ENCODE peak calls at places on chromosome 1, in five cellular contexts. X is GM06990, K is endothelial cell, D is neural crest cell, L is HFF-Myc. J is an unnamed sample.

GRCh38 chr1:198775606-198776005 is 136.8 kb downstream of the PTPRC start:
- DNase-seq in X (no peak), K (no peak), D (no peak), L (no peak), J (no peak)

GRCh38 chr1:17914142-17914541 is 159.0 kb downstream of the ACTL8 start:
- DNase-seq in X (no peak), K (no peak), D (no peak), L (no peak), J (no peak)

GRCh38 chr1:171195781-171196180 is 10.7 kb downstream of the FMO2 start:
- DNase-seq in X (no peak), K (no peak), D (no peak), L (no peak), J (no peak)

GRCh38 chr1:230403442-230403841 is 22.7 kb downstream of the PGBD5 start:
- DNase-seq in X (no peak), K (no peak), D (no peak), L (no peak), J (no peak)

GRCh38 chr1:147389532-147390184 is 147.2 kb downstream of the CHD1L start:
- DNase-seq in X (peak), K (peak), D (peak), L (peak), J (peak)

GRCh38 chr1:115134850-115135484 is 45.7 kb upstream of the TSPAN2 start:
- DNase-seq in X (no peak), K (no peak), D (no peak), L (peak), J (no peak)

GRCh38 chr1:230868736-230869385 is 540 bp upstream of the C1orf198 start:
- DNase-seq in X (peak), K (no peak), D (peak), L (no peak), J (no peak)

GRCh38 chr1:178241057-178241456 is 147.2 kb downstream of the RASAL2 start:
- DNase-seq in X (no peak), K (no peak), D (no peak), L (no peak), J (no peak)

GRCh38 chr1:41313661-41314131 is 47.5 kb upstream of the FOXO6 start:
- DNase-seq in X (no peak), K (peak), D (no peak), L (no peak), J (peak)

GRCh38 chr1:14778882-14779594 is 180.6 kb downstream of the KAZN start:
- DNase-seq in X (no peak), K (peak), D (peak), L (no peak), J (peak)

GRCh38 chr1:232648316-232648715 is 18.4 kb upstream of the SIPA1L2 start:
- DNase-seq in X (no peak), K (no peak), D (no peak), L (no peak), J (no peak)

GRCh38 chr1:232641507-232641906 is 11.6 kb upstream of the SIPA1L2 start:
- DNase-seq in X (no peak), K (no peak), D (no peak), L (no peak), J (no peak)

GRCh38 chr1:232644209-232644608 is 14.3 kb upstream of the SIPA1L2 start:
- DNase-seq in X (no peak), K (no peak), D (no peak), L (no peak), J (no peak)

DNA sequence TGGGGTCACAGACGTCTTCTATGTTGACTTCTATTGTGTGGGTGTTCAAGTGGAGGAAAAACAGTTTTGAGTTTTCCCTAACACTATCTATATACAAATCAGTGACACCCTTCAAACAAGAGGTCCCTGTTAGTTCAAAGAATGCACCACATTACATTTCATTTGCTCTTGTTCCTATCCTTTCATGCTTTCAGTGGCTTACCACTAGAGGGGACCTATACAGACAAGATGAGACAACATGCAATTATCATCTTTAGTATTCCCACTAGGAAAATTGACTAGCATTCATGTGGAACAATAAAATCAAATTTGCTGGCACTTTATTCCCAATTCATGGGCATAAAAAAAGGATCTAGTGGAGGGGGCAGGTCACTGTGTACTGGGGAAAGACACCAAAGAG is 13.3 kb upstream of the SIPA1L2 start:
- DNase-seq in X (no peak), K (no peak), D (no peak), L (no peak), J (no peak)
- TF ChIP-seq CTCF in X (no peak), K (no peak), D (no peak), L (no peak), J (peak)

DNA sequence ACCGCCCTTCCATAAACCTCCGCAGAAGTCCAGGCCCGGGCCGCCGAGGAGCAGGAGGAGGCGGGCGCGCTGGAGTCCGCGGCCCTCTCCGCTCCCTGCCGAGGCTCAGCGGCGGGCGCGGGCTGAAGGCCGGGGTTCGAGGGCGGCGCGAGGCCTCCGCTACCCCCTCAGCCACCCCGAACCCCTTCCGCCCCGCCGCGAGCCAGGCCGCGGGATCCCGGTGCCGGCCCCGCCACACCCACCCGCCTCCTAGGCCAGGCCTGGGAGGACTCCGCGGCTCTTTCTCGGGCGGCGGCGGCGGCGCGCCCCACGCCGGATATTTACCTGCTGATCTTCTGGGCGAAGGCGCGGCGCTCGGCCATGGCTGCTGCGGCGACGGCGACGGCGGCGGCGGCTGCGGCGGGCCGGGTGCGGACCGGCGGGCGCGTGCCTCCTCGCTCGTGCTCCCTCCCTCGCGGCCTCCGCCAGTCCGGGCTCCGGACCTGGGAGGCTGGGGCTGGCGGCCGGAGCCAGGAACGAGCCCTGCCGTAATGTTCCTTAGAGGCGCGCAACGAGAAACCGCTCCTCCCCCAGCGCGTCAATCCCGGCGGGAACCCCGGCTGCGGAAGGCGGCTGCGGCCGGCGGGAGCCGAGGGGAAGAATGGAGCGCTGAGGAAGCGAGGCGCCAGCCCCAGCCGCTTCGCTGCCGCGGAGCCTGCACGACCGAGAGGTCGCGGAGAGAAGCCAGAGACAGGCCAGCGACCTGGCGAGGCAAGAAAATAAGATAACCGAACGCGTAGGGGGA is at the start of gene DOCK7:
- DNase-seq in X (peak), K (peak), D (peak), L (no peak), J (peak)
- TF ChIP-seq CTCF in X (no peak), K (no peak), D (no peak), L (no peak), J (no peak)

GRCh38 chr1:180179162-180179957 is 24.7 kb downstream of the QSOX1 start:
- DNase-seq in X (no peak), K (no peak), D (no peak), L (no peak), J (no peak)
- TF ChIP-seq CTCF in X (no peak), K (no peak), D (peak), L (no peak), J (no peak)

DNA sequence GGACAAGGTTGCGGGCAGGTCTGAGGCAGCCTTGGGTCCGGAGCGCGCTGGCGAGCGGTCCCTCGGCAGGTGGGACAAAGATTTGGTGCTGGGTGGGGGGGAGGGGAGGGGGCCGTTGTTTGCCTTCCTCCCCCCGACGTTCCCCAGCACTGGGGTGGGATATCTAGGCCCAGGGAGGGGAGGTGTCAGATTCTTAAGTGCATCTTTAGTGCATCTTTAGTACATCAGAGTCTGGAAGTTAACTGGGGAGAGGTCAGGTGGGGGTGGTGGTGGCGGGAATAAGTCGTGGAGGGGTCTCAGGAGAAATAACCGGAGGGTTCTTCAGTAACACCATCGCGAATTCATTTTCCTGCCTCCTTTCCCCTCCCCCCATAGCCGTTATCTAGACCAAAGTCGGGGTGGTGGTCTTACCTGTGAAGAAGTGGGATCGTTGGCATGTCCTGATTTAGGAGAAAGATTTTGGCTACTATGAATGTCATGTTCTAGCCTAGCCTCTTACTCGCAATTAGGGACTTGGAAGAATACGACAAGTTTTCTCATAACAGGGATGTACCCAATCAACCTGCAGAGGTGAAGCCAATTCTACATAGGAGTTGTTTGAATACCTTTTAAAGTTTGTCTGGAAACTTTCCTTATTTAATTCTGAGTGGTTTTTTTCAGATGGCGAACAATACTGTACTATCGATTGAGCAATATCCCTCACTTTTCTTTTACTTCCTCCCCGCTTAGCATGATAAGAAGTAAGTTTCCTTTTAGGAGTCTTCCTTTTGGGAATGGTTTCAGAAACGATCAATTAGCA is 880 bp downstream of the ZMYM4 start:
- DNase-seq in X (no peak), K (no peak), D (no peak), L (no peak), J (no peak)
- TF ChIP-seq CTCF in X (no peak), K (no peak), D (no peak), L (no peak), J (no peak)

DNA sequence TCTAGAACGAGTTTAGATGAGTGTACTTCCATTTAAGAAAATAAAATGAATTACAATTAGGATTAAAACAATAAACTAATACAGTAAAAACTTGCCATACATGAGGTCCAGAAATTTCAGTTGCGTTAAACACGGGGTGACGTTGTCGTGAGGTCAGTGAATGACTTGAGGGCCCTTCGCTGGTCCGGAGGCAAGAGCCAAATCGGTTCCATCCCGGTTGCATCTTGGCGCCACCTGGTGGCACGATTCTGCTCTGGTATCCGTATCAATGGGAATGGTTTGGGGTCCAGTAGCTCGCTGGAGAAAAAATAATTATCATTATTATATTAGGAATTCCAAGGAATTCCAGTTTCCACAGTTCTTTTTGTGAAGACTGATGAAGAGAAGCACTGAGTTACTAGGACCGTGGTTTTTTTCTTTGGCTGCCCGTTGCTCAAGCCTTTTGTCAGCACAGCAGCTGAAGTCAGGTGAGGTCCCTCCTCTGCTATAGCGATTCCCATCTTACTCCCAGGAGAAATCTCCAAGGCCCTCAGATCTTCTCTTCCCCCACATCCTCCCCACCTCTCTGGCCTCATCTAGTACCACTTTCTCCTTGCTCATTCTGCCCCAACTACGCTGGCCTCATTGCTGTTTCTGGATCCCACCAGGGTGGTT is 161.4 kb downstream of the SLC35F3 start:
- DNase-seq in X (peak), K (peak), D (peak), L (peak), J (peak)
- TF ChIP-seq CTCF in X (peak), K (peak), D (peak), L (peak), J (peak)

DNA sequence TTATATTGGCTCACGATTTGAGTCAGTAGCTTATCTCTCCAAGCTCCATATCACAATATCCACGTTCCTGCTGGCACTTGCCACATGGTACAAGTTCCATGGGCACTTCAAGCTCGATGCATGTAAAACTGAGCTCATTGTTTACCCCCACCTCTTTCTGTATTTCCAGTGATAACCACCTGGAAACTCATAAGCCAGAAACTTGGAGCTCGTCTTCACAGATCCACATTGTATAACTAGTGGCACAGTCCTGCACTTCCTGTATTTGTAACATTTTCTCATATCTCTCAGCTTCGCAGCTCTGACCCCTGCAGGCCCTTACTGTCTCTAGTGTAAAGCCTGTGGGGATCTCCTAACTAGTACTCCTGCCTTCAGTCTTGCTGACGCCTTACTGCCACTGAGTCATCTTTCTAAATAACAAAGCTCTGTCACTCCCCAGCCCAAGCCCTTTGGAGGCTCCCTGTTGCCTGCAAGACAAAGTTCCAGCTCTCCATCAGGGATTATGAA is 6.5 kb upstream of the C2CD4D start:
- DNase-seq in X (no peak), K (no peak), D (no peak), L (no peak), J (no peak)
- TF ChIP-seq CTCF in X (no peak), K (no peak), D (no peak), L (no peak), J (no peak)

GRCh38 chr1:238648296-238648695 is 738.1 kb upstream of the CHRM3 start:
- DNase-seq in X (no peak), K (no peak), D (no peak), L (no peak), J (no peak)

GRCh38 chr1:238653693-238654321 is 732.6 kb upstream of the CHRM3 start:
- DNase-seq in X (no peak), K (no peak), D (no peak), L (no peak), J (no peak)

GRCh38 chr1:238649200-238649599 is 737.2 kb upstream of the CHRM3 start:
- DNase-seq in X (no peak), K (no peak), D (no peak), L (no peak), J (no peak)

GRCh38 chr1:238648756-238649155 is 737.6 kb upstream of the CHRM3 start:
- DNase-seq in X (no peak), K (no peak), D (no peak), L (no peak), J (no peak)

DNA sequence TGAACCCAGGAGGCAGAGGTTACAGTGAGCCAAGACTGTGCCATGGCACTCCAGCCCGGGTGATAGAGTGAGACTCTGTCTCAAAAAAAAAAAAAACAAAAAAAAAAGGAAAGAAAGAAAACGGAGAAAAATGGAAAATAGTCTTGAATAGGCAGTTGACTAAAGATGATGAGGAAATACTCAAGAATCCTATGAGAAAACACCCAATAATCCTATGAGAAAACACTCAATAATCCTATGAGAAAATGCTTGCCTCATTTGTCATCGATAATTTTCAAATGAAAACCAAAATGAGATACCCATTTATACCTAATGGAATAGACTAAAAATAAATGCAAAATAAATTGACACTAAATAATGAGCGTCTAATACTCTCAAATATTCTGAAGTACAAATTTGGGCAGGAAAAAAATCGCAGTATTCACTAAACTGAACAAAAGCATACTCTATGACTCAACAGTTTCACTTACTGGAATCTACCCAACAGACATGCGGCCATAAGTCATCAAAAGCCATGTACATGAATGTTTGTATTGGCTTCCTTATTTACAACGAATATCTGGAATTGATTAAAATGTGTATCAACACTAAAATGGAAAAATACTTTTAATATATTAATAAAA is 733.9 kb upstream of the CHRM3 start:
- DNase-seq in X (no peak), K (no peak), D (no peak), L (no peak), J (no peak)
- TF ChIP-seq CTCF in X (no peak), K (no peak), D (no peak), L (no peak), J (no peak)